ENCODE peak calls at places on chromosome 4, in five cellular contexts. X is AG10803, E is bronchial epithelial cell, G is GM13977, Q is IMR-90. O is an unnamed sample.

GRCh38 chr4:123826896-123827295 is 430.3 kb downstream of the SPRY1 start:
- DNase-seq in X (peak), E (peak), G (no peak), Q (peak), O (peak)

GRCh38 chr4:2535386-2536192 is 858 bp upstream of the FAM193A start:
- DNase-seq in X (peak), E (no peak), G (peak), Q (peak), O (no peak)

GRCh38 chr4:2286904-2287593 is 25.1 kb upstream of the MXD4 start:
- DNase-seq in X (no peak), E (no peak), G (no peak), Q (peak), O (no peak)

GRCh38 chr4:163344147-163345050 is 707 bp downstream of the NPY5R start:
- DNase-seq in X (no peak), E (peak), G (no peak), Q (no peak), O (peak)

GRCh38 chr4:113576947-113577678 is 184.4 kb downstream of the CAMK2D start:
- DNase-seq in X (no peak), E (no peak), G (no peak), Q (no peak), O (no peak)

GRCh38 chr4:172776203-172776896 is 392.3 kb upstream of the GALNT7 start:
- DNase-seq in X (no peak), E (no peak), G (no peak), Q (peak), O (no peak)

GRCh38 chr4:41132055-41132683 is 82.2 kb downstream of the APBB2 start:
- DNase-seq in X (no peak), E (peak), G (no peak), Q (no peak), O (no peak)

GRCh38 chr4:60033826-60034225 is 1166.3 kb upstream of the ADGRL3 start:
- DNase-seq in X (no peak), E (no peak), G (no peak), Q (no peak), O (no peak)

GRCh38 chr4:2937146-2937857 is 25.9 kb downstream of the NOP14 start:
- DNase-seq in X (no peak), E (peak), G (no peak), Q (no peak), O (peak)

GRCh38 chr4:65669981-65670330 is 333 bp downstream of the EPHA5 start:
- DNase-seq in X (no peak), E (no peak), G (no peak), Q (no peak), O (no peak)

GRCh38 chr4:28073860-28074555 is 1213.4 kb downstream of the STIM2 start:
- DNase-seq in X (no peak), E (no peak), G (no peak), Q (no peak), O (no peak)

GRCh38 chr4:76856183-76856969 is 41.6 kb downstream of the SOWAHB start:
- DNase-seq in X (peak), E (no peak), G (no peak), Q (peak), O (peak)

GRCh38 chr4:8274772-8275241 is 5.3 kb downstream of the HTRA3 start:
- DNase-seq in X (peak), E (no peak), G (no peak), Q (peak), O (peak)

GRCh38 chr4:122831515-122832196 is 5.0 kb downstream of the FGF2 start:
- DNase-seq in X (peak), E (peak), G (no peak), Q (peak), O (peak)

GRCh38 chr4:81215219-81215892 is at the start of gene PRKG2:
- DNase-seq in X (peak), E (no peak), G (no peak), Q (no peak), O (no peak)

GRCh38 chr4:54971474-54971950 is 153.9 kb downstream of the KDR start:
- DNase-seq in X (peak), E (peak), G (peak), Q (peak), O (peak)

GRCh38 chr4:34720563-34720962 is 1523.8 kb downstream of the ARAP2 start:
- DNase-seq in X (peak), E (peak), G (no peak), Q (peak), O (peak)

GRCh38 chr4:56699537-56699936 is 18.4 kb upstream of the HOPX start:
- DNase-seq in X (no peak), E (no peak), G (no peak), Q (no peak), O (no peak)

GRCh38 chr4:173332963-173333657 is 1.0 kb downstream of the HMGB2 start:
- DNase-seq in X (no peak), E (peak), G (peak), Q (peak), O (peak)

GRCh38 chr4:5678977-5679376 is 29.4 kb downstream of the EVC2 start:
- DNase-seq in X (no peak), E (peak), G (no peak), Q (peak), O (peak)

DNA sequence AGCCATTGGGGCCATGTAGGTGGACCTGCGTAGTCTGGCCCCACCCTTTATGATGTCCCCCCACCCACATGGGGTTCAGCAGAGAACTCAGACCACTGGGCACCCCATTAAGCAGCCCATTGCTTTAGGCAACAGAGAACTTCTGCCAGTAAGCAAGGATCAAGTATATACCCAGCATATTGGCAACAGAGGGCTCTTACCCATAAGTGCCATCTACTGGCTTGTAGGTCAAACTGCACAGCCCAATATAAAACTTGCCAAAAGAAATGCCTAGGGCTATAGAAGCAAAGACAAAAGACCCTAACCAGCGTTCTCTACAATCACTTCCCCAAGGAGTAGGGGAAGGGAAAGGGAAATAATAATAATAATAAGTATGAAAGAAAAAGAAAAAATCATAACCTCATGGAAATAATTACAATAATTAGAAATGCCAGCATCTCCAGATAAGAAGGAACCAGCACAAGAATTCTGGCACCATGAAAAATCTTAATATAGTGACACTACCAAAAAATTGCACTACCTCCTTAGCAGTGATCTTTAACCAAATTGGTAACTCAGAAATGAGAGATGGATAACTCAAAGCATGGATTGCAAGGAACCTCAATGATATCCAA is 1090.7 kb downstream of the FAT4 start:
- DNase-seq in X (peak), E (peak), G (peak), Q (peak), O (peak)
- TF ChIP-seq CTCF in X (peak), E (peak), G (peak), Q (peak), O (peak)

GRCh38 chr4:73919691-73920090 is 50.5 kb downstream of the CXCL1 start:
- DNase-seq in X (peak), E (peak), G (no peak), Q (peak), O (no peak)

GRCh38 chr4:73922317-73922716 is 53.1 kb downstream of the CXCL1 start:
- DNase-seq in X (no peak), E (no peak), G (no peak), Q (no peak), O (no peak)

GRCh38 chr4:73923631-73923937 is 54.4 kb downstream of the CXCL1 start:
- DNase-seq in X (no peak), E (no peak), G (no peak), Q (no peak), O (no peak)

GRCh38 chr4:73918058-73918457 is 48.9 kb downstream of the CXCL1 start:
- DNase-seq in X (peak), E (no peak), G (no peak), Q (no peak), O (no peak)

GRCh38 chr4:73922766-73923630 is 53.8 kb downstream of the CXCL1 start:
- DNase-seq in X (peak), E (peak), G (no peak), Q (peak), O (peak)
- TF ChIP-seq CTCF in X (peak), E (peak), G (no peak), Q (peak), O (peak)

DNA sequence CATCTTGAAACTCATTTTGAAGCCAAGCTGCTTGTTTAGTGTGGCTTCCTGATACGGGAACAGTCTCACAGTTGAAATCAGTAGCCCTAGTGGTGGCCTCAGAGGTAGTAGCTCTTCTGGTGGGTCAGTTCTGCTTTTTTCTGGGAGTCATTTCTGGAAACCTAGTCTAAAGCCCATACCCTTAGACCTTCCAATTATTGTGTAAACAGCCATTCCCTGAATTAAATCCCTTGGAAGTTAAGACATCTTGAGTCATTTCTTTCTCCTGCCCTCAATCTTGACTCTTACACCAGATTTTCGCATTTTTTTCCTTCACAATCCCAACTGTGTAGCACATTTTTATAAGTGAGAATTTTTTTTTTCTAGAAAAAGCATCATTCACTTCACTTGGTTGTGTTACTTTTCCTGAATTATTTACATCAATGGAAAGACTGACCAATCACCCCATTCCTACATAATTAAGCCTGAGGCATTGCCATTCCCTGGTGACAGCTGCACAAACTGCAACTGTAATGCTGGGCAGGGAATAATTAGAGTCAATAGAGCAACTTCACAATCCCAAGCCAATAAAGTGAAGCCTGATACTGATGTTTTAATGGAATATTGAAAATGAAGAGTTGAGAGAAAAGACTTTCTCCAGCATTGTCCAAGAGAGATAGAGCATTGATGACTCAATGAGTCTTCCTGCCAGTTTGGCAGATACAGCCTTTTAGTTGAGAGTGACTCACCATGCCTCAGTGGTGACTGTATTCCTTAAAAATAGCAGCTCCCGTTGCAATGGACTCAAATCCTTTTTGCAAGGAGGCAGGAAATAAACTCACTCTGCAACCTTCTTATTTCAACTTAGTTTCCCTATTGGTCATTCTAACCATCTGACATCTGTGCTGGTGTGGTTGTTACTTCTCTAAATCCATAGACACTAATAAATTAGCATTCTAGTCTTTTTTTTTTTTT is 13.0 kb upstream of the SEPSECS start:
- DNase-seq in X (peak), E (peak), G (peak), Q (peak), O (peak)
- TF ChIP-seq CTCF in X (peak), E (no peak), G (peak), Q (no peak), O (no peak)

DNA sequence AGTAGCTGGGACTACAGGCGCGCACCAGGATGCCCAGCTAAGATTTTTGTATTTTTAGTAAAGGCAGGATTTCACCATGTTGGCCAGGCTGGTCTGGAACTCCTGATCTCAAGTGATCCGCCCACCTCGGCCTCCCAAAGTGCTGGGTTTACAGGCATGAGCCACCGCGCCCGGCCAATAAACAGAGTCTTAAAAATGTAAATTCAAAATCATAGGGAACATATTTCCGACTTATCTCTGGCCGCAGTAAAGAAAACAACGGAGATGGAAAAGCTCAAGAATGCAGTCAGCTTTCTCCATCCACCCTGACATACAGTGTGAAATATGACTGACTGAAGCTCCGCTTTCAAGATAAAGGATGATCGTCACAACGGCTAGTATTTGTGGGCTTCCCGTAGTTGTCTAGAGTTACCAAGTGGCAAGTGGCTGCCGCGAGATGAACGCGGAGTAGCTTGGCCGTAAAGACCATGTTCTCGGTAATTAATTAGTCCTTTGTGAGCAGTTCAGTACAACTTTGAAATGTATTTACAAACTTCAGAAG is 495.1 kb upstream of the FAT1 start:
- DNase-seq in X (no peak), E (no peak), G (no peak), Q (peak), O (no peak)
- TF ChIP-seq CTCF in X (no peak), E (no peak), G (no peak), Q (no peak), O (no peak)

DNA sequence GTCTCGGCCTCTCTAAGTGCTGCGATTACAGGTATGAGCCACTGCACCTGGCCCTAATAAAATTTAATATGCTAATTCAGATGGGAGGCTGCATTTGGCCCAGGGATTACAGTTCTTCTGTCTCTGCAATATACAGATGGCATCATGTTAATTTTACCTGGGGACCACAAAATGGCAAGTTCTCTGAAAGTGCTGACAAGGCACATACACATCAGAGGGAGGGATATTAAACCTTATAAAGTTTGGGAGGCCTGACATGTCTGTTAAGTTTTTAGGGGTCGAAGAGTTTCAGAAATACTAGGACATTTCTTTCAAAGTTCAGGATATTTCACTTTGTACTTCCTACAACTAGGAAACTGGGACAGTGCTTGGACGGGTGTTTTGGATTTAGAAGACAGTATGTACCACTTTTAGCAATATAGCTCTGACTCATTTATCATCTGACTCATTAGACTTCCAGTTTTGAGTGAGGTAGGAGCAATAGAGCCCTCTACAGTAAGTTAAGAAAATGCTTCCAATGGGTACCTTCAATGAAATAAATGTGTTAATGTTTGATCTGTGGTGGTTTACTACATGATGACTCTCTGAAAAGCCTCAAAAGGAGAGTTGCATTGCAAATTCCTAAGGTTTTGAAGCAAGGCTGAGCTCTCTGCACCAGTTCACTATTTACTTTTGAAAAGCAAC is 981.0 kb upstream of the HS3ST1 start:
- DNase-seq in X (no peak), E (peak), G (no peak), Q (no peak), O (peak)
- TF ChIP-seq CTCF in X (no peak), E (peak), G (no peak), Q (no peak), O (peak)

GRCh38 chr4:139509727-139510410 is 46.1 kb downstream of the SETD7 start:
- DNase-seq in X (no peak), E (peak), G (no peak), Q (no peak), O (peak)
- TF ChIP-seq CTCF in X (peak), E (peak), G (peak), Q (peak), O (peak)

DNA sequence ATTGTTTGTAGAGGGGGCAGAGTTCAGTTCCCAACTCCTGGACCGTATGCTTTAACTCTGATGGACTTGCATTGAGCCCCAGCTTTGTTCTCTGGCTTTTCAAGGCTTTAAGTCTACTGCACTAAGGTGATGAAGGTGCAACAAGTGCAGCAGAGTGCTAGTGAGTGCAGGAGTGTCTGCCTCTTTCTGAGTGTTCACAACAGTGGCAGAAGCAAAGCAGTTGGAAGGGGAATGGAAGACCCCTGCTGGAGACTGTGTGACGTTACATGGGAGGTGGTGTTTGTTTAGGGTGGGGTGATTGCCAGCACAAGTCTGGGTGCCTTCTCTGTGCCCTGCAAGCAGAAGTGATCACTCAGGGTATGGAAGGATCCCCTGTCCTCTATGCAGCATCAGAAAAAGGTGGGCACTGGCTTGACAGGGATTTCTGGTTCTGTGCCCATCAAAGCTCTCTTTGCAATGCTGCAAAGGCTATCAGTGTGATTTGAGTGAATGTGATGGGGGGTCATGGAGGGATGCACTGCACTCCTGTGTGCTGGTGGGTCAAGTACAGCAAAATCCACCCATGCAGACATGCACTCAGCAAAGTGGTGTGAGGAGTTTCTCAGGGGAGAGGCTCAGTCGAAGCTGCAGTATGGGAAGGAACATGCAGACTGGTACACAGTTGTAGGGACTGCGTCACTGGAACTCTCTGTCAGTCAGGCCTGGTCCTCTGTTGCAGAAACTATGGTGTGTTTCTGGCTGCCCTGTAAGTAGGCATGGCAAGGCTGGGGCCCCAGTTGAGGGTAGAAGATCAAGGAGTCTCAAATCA is 70.9 kb upstream of the UGT2B7 start:
- DNase-seq in X (no peak), E (no peak), G (no peak), Q (no peak), O (peak)
- TF ChIP-seq CTCF in X (no peak), E (peak), G (peak), Q (no peak), O (peak)

DNA sequence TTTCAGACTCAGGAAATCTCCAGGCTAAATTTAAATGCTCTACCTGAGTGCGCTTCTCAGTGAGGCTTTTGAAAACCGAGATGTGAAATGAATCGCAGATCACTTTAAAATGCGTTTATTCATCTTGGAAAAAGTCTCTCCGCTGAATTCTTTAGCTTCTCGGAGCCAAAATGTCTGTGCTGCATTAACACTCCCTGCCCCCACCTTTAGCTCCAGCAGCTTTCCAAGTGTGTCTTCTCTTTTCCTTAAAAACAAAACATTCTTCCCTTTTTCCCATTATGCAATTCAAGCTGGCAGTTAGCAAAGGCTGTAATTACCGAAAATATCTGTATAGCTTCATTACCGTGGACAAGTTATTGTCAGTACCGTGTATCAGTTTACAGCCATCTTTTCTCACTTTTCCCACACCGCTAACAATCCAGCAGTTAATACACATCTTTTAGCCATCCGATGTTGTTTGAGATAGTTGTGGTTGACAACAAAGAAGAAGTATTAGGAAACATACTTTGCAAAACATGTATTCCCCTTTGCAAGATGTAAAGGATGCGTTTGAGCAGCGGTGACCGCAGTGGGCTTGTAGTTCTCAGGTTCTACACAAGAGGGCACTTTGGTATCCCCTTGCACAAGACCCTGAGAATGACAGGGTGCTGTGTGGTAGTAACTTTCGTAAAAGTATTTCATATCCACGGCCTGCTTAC is 136.1 kb upstream of the STX18 start:
- DNase-seq in X (peak), E (no peak), G (no peak), Q (peak), O (no peak)
- TF ChIP-seq CTCF in X (peak), E (peak), G (peak), Q (peak), O (no peak)

DNA sequence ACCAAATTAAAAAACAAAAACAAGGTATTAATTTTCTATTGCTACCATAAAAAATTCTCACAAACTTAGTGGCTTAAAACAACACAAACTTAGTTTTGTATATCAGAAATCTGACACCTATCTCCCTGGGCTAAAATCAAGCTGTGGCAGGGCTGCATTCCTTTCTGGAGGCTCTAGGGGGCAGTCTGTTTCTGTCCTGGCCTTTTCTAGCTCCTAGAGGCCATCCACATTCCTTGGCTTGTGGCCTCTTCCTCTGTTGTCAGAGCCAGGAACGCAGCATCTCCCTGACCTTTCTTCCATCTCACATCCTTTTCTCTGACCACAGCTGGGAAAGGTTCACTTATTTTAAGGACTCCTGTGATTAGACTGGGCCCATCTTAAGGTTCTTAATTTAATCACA is 38.9 kb upstream of the TLR2 start:
- DNase-seq in X (no peak), E (no peak), G (no peak), Q (no peak), O (peak)
- TF ChIP-seq CTCF in X (peak), E (peak), G (peak), Q (peak), O (peak)

O was measured in MCF 10A.